ENCODE peak calls at places on chromosome 12, in ten cellular contexts. One of them, this sample, is unnamed.

GRCh38 chr12:6695313-6696045 is 5.1 kb downstream of the PIANP start:
- DNase-seq in adipocyte: no peak
- DNase-seq in mesendoderm: no peak
- DNase-seq in sigmoid colon: no peak
- DNase-seq in heart right ventricle: no peak
- DNase-seq in mammary epithelial cell: no peak
- DNase-seq in SK-N-SH: no peak
- DNase-seq in Panc1: no peak
- DNase-seq in heart left ventricle: no peak
- DNase-seq in breast epithelium: no peak
- DNase-seq in this sample: no peak

GRCh38 chr12:5503774-5504173 is 71.9 kb downstream of the NTF3 start:
- DNase-seq in breast epithelium: peak; percentile 57
- DNase-seq in Panc1: no peak
- DNase-seq in heart right ventricle: no peak
- DNase-seq in heart left ventricle: no peak
- DNase-seq in mammary epithelial cell: peak; percentile 2
- DNase-seq in sigmoid colon: peak; percentile 58
- DNase-seq in mesendoderm: no peak
- DNase-seq in SK-N-SH: no peak
- DNase-seq in adipocyte: no peak
- DNase-seq in this sample: peak; percentile 19

GRCh38 chr12:89856431-89856830 is 147.8 kb upstream of the ATP2B1 start:
- DNase-seq in mesendoderm: no peak
- DNase-seq in sigmoid colon: no peak
- DNase-seq in heart left ventricle: no peak
- DNase-seq in heart right ventricle: no peak
- DNase-seq in mammary epithelial cell: peak; percentile 16
- DNase-seq in SK-N-SH: no peak
- DNase-seq in Panc1: no peak
- DNase-seq in breast epithelium: no peak
- DNase-seq in adipocyte: no peak
- DNase-seq in this sample: peak; percentile 76

GRCh38 chr12:88793091-88793490 is 212.8 kb upstream of the KITLG start:
- DNase-seq in SK-N-SH: no peak
- DNase-seq in heart right ventricle: no peak
- DNase-seq in adipocyte: peak; percentile 42
- DNase-seq in heart left ventricle: no peak
- DNase-seq in mammary epithelial cell: peak; percentile 9
- DNase-seq in sigmoid colon: no peak
- DNase-seq in Panc1: no peak
- DNase-seq in mesendoderm: no peak
- DNase-seq in breast epithelium: no peak
- DNase-seq in this sample: peak; percentile 40

GRCh38 chr12:4320859-4321701 is at the start of gene TIGAR:
- DNase-seq in Panc1: peak; percentile 42
- DNase-seq in sigmoid colon: peak; percentile 97
- DNase-seq in heart right ventricle: peak; percentile 91
- DNase-seq in mesendoderm: peak; percentile 99
- DNase-seq in heart left ventricle: peak; percentile 96
- DNase-seq in adipocyte: peak; percentile 99
- DNase-seq in SK-N-SH: peak; percentile 99
- DNase-seq in mammary epithelial cell: peak; percentile 97
- DNase-seq in breast epithelium: peak; percentile 91
- DNase-seq in this sample: peak; percentile 86

GRCh38 chr12:53617700-53618099 is 8.5 kb downstream of the ATF7 start:
- DNase-seq in Panc1: no peak
- DNase-seq in sigmoid colon: no peak
- DNase-seq in heart right ventricle: no peak
- DNase-seq in heart left ventricle: no peak
- DNase-seq in mammary epithelial cell: no peak
- DNase-seq in breast epithelium: no peak
- DNase-seq in SK-N-SH: no peak
- DNase-seq in mesendoderm: no peak
- DNase-seq in adipocyte: no peak
- DNase-seq in this sample: no peak

GRCh38 chr12:98738539-98738938 is 93.4 kb downstream of the APAF1 start:
- DNase-seq in breast epithelium: no peak
- DNase-seq in mammary epithelial cell: no peak
- DNase-seq in heart right ventricle: no peak
- DNase-seq in sigmoid colon: no peak
- DNase-seq in SK-N-SH: no peak
- DNase-seq in Panc1: no peak
- DNase-seq in adipocyte: no peak
- DNase-seq in mesendoderm: no peak
- DNase-seq in heart left ventricle: no peak
- DNase-seq in this sample: no peak

GRCh38 chr12:131203666-131204415 is 250.1 kb downstream of the ADGRD1 start:
- DNase-seq in adipocyte: no peak
- DNase-seq in mesendoderm: no peak
- DNase-seq in heart left ventricle: no peak
- DNase-seq in Panc1: no peak
- DNase-seq in SK-N-SH: peak; percentile 10
- DNase-seq in mammary epithelial cell: no peak
- DNase-seq in heart right ventricle: no peak
- DNase-seq in breast epithelium: peak; percentile 4
- DNase-seq in sigmoid colon: no peak
- DNase-seq in this sample: no peak

GRCh38 chr12:116863275-116863767 is 17.9 kb downstream of the HRK start:
- DNase-seq in heart right ventricle: no peak
- DNase-seq in Panc1: no peak
- DNase-seq in SK-N-SH: peak; percentile 39
- DNase-seq in breast epithelium: no peak
- DNase-seq in mesendoderm: peak; percentile 79
- DNase-seq in heart left ventricle: no peak
- DNase-seq in sigmoid colon: no peak
- DNase-seq in mammary epithelial cell: no peak
- DNase-seq in adipocyte: peak; percentile 25
- DNase-seq in this sample: no peak

GRCh38 chr12:52275686-52276085 is 1.2 kb downstream of the KRT86 start:
- DNase-seq in adipocyte: no peak
- DNase-seq in breast epithelium: peak; percentile 15
- DNase-seq in heart right ventricle: no peak
- DNase-seq in sigmoid colon: no peak
- DNase-seq in Panc1: no peak
- DNase-seq in heart left ventricle: no peak
- DNase-seq in mesendoderm: no peak
- DNase-seq in mammary epithelial cell: no peak
- DNase-seq in SK-N-SH: no peak
- DNase-seq in this sample: no peak

GRCh38 chr12:1616233-1617066 is 12.6 kb upstream of the WNT5B start:
- DNase-seq in breast epithelium: peak; percentile 80
- DNase-seq in heart left ventricle: no peak
- DNase-seq in Panc1: no peak
- DNase-seq in adipocyte: no peak
- DNase-seq in heart right ventricle: no peak
- DNase-seq in sigmoid colon: peak; percentile 48
- DNase-seq in SK-N-SH: no peak
- DNase-seq in mesendoderm: no peak
- DNase-seq in mammary epithelial cell: peak; percentile 87
- DNase-seq in this sample: peak; percentile 71

GRCh38 chr12:56040963-56041578 is 647 bp upstream of the RPS26 start:
- DNase-seq in heart right ventricle: no peak
- DNase-seq in SK-N-SH: no peak
- DNase-seq in mesendoderm: no peak
- DNase-seq in Panc1: no peak
- DNase-seq in mammary epithelial cell: peak; percentile 2
- DNase-seq in heart left ventricle: no peak
- DNase-seq in adipocyte: no peak
- DNase-seq in breast epithelium: no peak
- DNase-seq in sigmoid colon: no peak
- DNase-seq in this sample: no peak
- H3K4me3 ChIP-seq in heart right ventricle: peak overlapping the region; percentile 84
- H3K4me3 ChIP-seq in SK-N-SH: peak overlapping the region; percentile 45
- H3K4me3 ChIP-seq in mesendoderm: no peak overlapping the region
- H3K4me3 ChIP-seq in Panc1: peak overlapping the region; percentile 63
- H3K4me3 ChIP-seq in mammary epithelial cell: peak overlapping the region; percentile 53
- H3K4me3 ChIP-seq in heart left ventricle: peak overlapping the region; percentile 93
- H3K4me3 ChIP-seq in adipocyte: peak overlapping the region; percentile 78
- H3K4me3 ChIP-seq in breast epithelium: peak overlapping the region; percentile 85
- H3K4me3 ChIP-seq in sigmoid colon: peak overlapping the region; percentile 72
- H3K4me3 ChIP-seq in this sample: peak overlapping the region; percentile 97

GRCh38 chr12:112879191-112879705 is 27.5 kb upstream of the OAS1 start:
- DNase-seq in mesendoderm: peak; percentile 91
- DNase-seq in Panc1: no peak
- DNase-seq in sigmoid colon: no peak
- DNase-seq in adipocyte: no peak
- DNase-seq in SK-N-SH: no peak
- DNase-seq in mammary epithelial cell: no peak
- DNase-seq in heart left ventricle: no peak
- DNase-seq in heart right ventricle: no peak
- DNase-seq in breast epithelium: no peak
- DNase-seq in this sample: no peak
- H3K27me3 ChIP-seq in mesendoderm: no peaks in the 10 kb centered on the region
- H3K27me3 ChIP-seq in Panc1: peaks cover 16% of the 10 kb centered on the region
- H3K27me3 ChIP-seq in sigmoid colon: peaks cover 45% of the 10 kb centered on the region
- H3K27me3 ChIP-seq in adipocyte: peaks cover 55% of the 10 kb centered on the region
- H3K27me3 ChIP-seq in SK-N-SH: no peaks in the 10 kb centered on the region
- H3K27me3 ChIP-seq in mammary epithelial cell: peaks cover 11% of the 10 kb centered on the region
- H3K27me3 ChIP-seq in heart left ventricle: peaks cover 80% of the 10 kb centered on the region
- H3K27me3 ChIP-seq in heart right ventricle: peaks cover 68% of the 10 kb centered on the region
- H3K27me3 ChIP-seq in breast epithelium: peaks cover 47% of the 10 kb centered on the region
- H3K27me3 ChIP-seq in this sample: peaks cover 2% of the 10 kb centered on the region

GRCh38 chr12:123734268-123734667 is 22.1 kb downstream of the ATP6V0A2 start:
- DNase-seq in SK-N-SH: no peak
- DNase-seq in sigmoid colon: no peak
- DNase-seq in adipocyte: no peak
- DNase-seq in Panc1: no peak
- DNase-seq in heart right ventricle: no peak
- DNase-seq in breast epithelium: no peak
- DNase-seq in mammary epithelial cell: no peak
- DNase-seq in mesendoderm: no peak
- DNase-seq in heart left ventricle: no peak
- DNase-seq in this sample: no peak

GRCh38 chr12:123733243-123733642 is 21.1 kb downstream of the ATP6V0A2 start:
- DNase-seq in breast epithelium: no peak
- DNase-seq in heart right ventricle: no peak
- DNase-seq in mesendoderm: no peak
- DNase-seq in sigmoid colon: no peak
- DNase-seq in SK-N-SH: no peak
- DNase-seq in adipocyte: no peak
- DNase-seq in heart left ventricle: no peak
- DNase-seq in Panc1: no peak
- DNase-seq in mammary epithelial cell: no peak
- DNase-seq in this sample: no peak

GRCh38 chr12:123726962-123727361 is 14.8 kb downstream of the ATP6V0A2 start:
- DNase-seq in mesendoderm: no peak
- DNase-seq in heart left ventricle: no peak
- DNase-seq in sigmoid colon: no peak
- DNase-seq in breast epithelium: no peak
- DNase-seq in adipocyte: no peak
- DNase-seq in mammary epithelial cell: no peak
- DNase-seq in SK-N-SH: no peak
- DNase-seq in Panc1: no peak
- DNase-seq in heart right ventricle: no peak
- DNase-seq in this sample: no peak

DNA sequence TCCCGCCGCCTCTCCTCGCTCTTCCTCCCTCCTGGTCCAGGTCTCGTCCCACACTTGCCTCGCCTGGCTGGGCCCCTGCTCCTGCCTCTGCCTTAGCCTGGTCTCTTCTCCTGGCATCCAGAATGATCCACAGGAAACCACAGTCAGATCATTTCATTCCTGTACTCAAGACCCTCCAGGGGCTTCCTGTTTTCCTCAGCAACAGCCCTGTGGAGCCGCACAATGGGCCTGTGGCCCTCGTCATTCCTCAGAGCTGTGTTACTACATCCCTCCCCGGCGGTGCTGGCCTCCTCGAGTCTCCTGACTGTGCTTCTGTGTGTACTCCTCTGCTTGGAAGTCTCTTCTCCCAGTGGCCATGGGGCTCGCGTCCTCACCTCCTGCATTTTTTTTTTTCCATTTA is 20.1 kb downstream of the ATP6V0A2 start:
- DNase-seq in mammary epithelial cell: no peak
- DNase-seq in mesendoderm: peak; percentile 47
- DNase-seq in SK-N-SH: no peak
- DNase-seq in heart left ventricle: no peak
- DNase-seq in sigmoid colon: no peak
- DNase-seq in Panc1: no peak
- DNase-seq in breast epithelium: no peak
- DNase-seq in adipocyte: no peak
- DNase-seq in heart right ventricle: no peak
- DNase-seq in this sample: no peak
- H3K36me3 ChIP-seq in mammary epithelial cell: peaks cover 13% of the 10 kb centered on the region
- H3K36me3 ChIP-seq in mesendoderm: peaks cover 22% of the 10 kb centered on the region
- H3K36me3 ChIP-seq in SK-N-SH: peaks cover 28% of the 10 kb centered on the region
- H3K36me3 ChIP-seq in heart left ventricle: peaks cover 92% of the 10 kb centered on the region
- H3K36me3 ChIP-seq in sigmoid colon: peaks cover 23% of the 10 kb centered on the region
- H3K36me3 ChIP-seq in Panc1: peaks cover 3% of the 10 kb centered on the region
- H3K36me3 ChIP-seq in breast epithelium: no peaks in the 10 kb centered on the region
- H3K36me3 ChIP-seq in adipocyte: peaks cover 81% of the 10 kb centered on the region
- H3K36me3 ChIP-seq in heart right ventricle: peaks cover 100% of the 10 kb centered on the region
- H3K36me3 ChIP-seq in this sample: peaks cover 13% of the 10 kb centered on the region

GRCh38 chr12:50533971-50534370 is 29.2 kb downstream of the DIP2B start:
- DNase-seq in mammary epithelial cell: no peak
- DNase-seq in Panc1: no peak
- DNase-seq in sigmoid colon: no peak
- DNase-seq in heart right ventricle: no peak
- DNase-seq in heart left ventricle: no peak
- DNase-seq in mesendoderm: no peak
- DNase-seq in breast epithelium: no peak
- DNase-seq in adipocyte: peak; percentile 28
- DNase-seq in SK-N-SH: no peak
- DNase-seq in this sample: no peak

GRCh38 chr12:50537538-50537919 is 32.7 kb downstream of the DIP2B start:
- DNase-seq in breast epithelium: no peak
- DNase-seq in mesendoderm: no peak
- DNase-seq in sigmoid colon: no peak
- DNase-seq in heart left ventricle: no peak
- DNase-seq in mammary epithelial cell: peak; percentile 92
- DNase-seq in heart right ventricle: no peak
- DNase-seq in SK-N-SH: no peak
- DNase-seq in Panc1: peak; percentile 80
- DNase-seq in adipocyte: no peak
- DNase-seq in this sample: peak; percentile 97

GRCh38 chr12:50536831-50537537 is 32.2 kb downstream of the DIP2B start:
- DNase-seq in Panc1: no peak
- DNase-seq in mesendoderm: no peak
- DNase-seq in heart right ventricle: no peak
- DNase-seq in mammary epithelial cell: no peak
- DNase-seq in sigmoid colon: no peak
- DNase-seq in breast epithelium: no peak
- DNase-seq in SK-N-SH: no peak
- DNase-seq in heart left ventricle: no peak
- DNase-seq in adipocyte: no peak
- DNase-seq in this sample: no peak

GRCh38 chr12:50541139-50541538 is 36.4 kb downstream of the DIP2B start:
- DNase-seq in Panc1: no peak
- DNase-seq in heart right ventricle: no peak
- DNase-seq in mesendoderm: no peak
- DNase-seq in SK-N-SH: no peak
- DNase-seq in mammary epithelial cell: no peak
- DNase-seq in sigmoid colon: no peak
- DNase-seq in heart left ventricle: no peak
- DNase-seq in adipocyte: no peak
- DNase-seq in breast epithelium: no peak
- DNase-seq in this sample: no peak

DNA sequence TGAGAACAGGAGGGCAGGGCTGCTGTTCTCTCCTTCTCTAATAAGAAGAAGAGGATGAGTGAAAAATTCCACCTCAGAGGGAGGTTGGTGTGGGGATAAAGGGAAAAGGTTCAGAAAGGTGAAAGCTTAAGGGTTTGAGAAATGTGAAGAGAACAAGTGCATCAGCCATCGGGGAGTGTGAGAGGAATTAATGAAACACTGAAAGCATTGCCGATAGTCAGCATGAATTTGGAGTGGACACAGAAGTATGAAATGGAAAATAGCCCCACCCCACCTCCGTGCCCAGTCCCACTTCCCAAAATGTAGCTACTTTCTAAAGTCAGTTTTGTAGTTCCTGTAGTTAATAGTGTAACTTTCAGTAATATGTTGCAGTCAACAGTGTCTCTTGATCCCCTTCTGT is 33.4 kb downstream of the DIP2B start:
- DNase-seq in Panc1: no peak
- DNase-seq in adipocyte: no peak
- DNase-seq in mesendoderm: no peak
- DNase-seq in SK-N-SH: no peak
- DNase-seq in heart right ventricle: no peak
- DNase-seq in mammary epithelial cell: no peak
- DNase-seq in heart left ventricle: no peak
- DNase-seq in sigmoid colon: no peak
- DNase-seq in breast epithelium: no peak
- DNase-seq in this sample: no peak
- H3K4me3 ChIP-seq in Panc1: peak overlapping the region; percentile 1
- H3K4me3 ChIP-seq in adipocyte: no peak overlapping the region
- H3K4me3 ChIP-seq in mesendoderm: no peak overlapping the region
- H3K4me3 ChIP-seq in SK-N-SH: no peak overlapping the region
- H3K4me3 ChIP-seq in heart right ventricle: no peak overlapping the region
- H3K4me3 ChIP-seq in mammary epithelial cell: no peak overlapping the region
- H3K4me3 ChIP-seq in heart left ventricle: no peak overlapping the region
- H3K4me3 ChIP-seq in sigmoid colon: no peak overlapping the region
- H3K4me3 ChIP-seq in breast epithelium: no peak overlapping the region
- H3K4me3 ChIP-seq in this sample: no peak overlapping the region

This sample was measured in bronchial epithelial cell.